ENCODE peak calls at places on chromosomes 1 and 21, in seven cellular contexts. A, Q, X, C, O, M and V are unnamed samples.

GRCh38 chr1:19815801-19816736 is 986 bp upstream of the RNF186 start:
- DNase-seq in C (no peak), Q (no peak), A (no peak), X (no peak), O (no peak), M (no peak), V (no peak)

GRCh38 chr1:74895411-74895810 is 162.5 kb downstream of the TYW3 start:
- DNase-seq in X (no peak), O (no peak), C (no peak), M (no peak), A (no peak), Q (no peak), V (no peak)

GRCh38 chr1:171222961-171223360 is 25.3 kb upstream of the FMO1 start:
- DNase-seq in C (no peak), X (no peak), O (no peak), A (peak), M (no peak), Q (no peak), V (peak)

GRCh38 chr1:213987876-213988638 is at the start of gene PROX1:
- DNase-seq in X (peak), A (peak), M (peak), Q (peak), O (peak), C (peak), V (peak)

GRCh38 chr1:46757256-46757955 is 38.5 kb upstream of the EFCAB14 start:
- DNase-seq in M (no peak), O (no peak), X (no peak), A (no peak), C (no peak), Q (no peak), V (no peak)

GRCh38 chr1:13836136-13836535 is 136.1 kb downstream of the PRDM2 start:
- DNase-seq in C (no peak), M (no peak), Q (no peak), X (no peak), A (no peak), O (no peak), V (no peak)

GRCh38 chr1:29812397-29813135 is 576.2 kb downstream of the PTPRU start:
- DNase-seq in O (no peak), A (no peak), C (no peak), M (no peak), Q (no peak), X (no peak), V (no peak)

GRCh38 chr1:72439036-72439435 is 156.7 kb upstream of the NEGR1 start:
- DNase-seq in X (no peak), A (no peak), M (no peak), O (no peak), C (no peak), Q (no peak), V (no peak)

GRCh38 chr1:30734106-30734505 is 10.7 kb upstream of the MATN1 start:
- DNase-seq in O (no peak), X (no peak), C (no peak), Q (no peak), M (no peak), A (no peak), V (no peak)

GRCh38 chr1:61207416-61207815 is 125.1 kb downstream of the NFIA start:
- DNase-seq in Q (no peak), A (no peak), O (no peak), C (no peak), X (no peak), M (no peak), V (no peak)

GRCh38 chr1:229665912-229666558 is 40.0 kb downstream of the URB2 start:
- DNase-seq in O (no peak), A (no peak), Q (no peak), M (no peak), C (no peak), X (no peak), V (no peak)

GRCh38 chr1:12549460-12550349 is 68.3 kb downstream of the DHRS3 start:
- DNase-seq in A (peak), C (peak), M (peak), Q (no peak), O (peak), X (no peak), V (peak)

GRCh38 chr1:101004061-101004460 is 21.5 kb downstream of the DPH5 start:
- DNase-seq in A (no peak), M (no peak), O (no peak), X (no peak), C (no peak), Q (no peak), V (no peak)

GRCh38 chr1:150456161-150456647 is 31.0 kb upstream of the TARS2 start:
- DNase-seq in Q (no peak), X (no peak), C (no peak), A (no peak), O (no peak), M (no peak), V (no peak)

GRCh38 chr1:77605246-77606026 is 77.0 kb downstream of the ZZZ3 start:
- DNase-seq in Q (peak), X (no peak), M (no peak), C (peak), O (peak), A (peak), V (peak)

GRCh38 chr1:194466706-194467105 is 1280.3 kb upstream of the B3GALT2 start:
- DNase-seq in X (no peak), C (no peak), A (no peak), O (no peak), M (no peak), Q (no peak), V (no peak)

GRCh38 chr1:55519937-55520683 is 304.9 kb upstream of the USP24 start:
- DNase-seq in Q (no peak), X (no peak), C (no peak), M (no peak), A (no peak), O (no peak), V (no peak)

GRCh38 chr1:177274687-177275211 is 104.0 kb downstream of the BRINP2 start:
- DNase-seq in X (no peak), M (no peak), A (peak), Q (no peak), O (peak), C (no peak), V (peak)

GRCh38 chr1:206941766-206942418 is 4.4 kb downstream of the PIGR start:
- DNase-seq in O (no peak), M (no peak), X (no peak), A (no peak), C (no peak), Q (no peak), V (no peak)

GRCh38 chr1:109394591-109395281 is 3.0 kb downstream of the SORT1 start:
- DNase-seq in A (no peak), X (no peak), Q (no peak), C (no peak), M (no peak), O (no peak), V (no peak)

GRCh38 chr1:91500756-91501526 is at the start of gene CDC7:
- DNase-seq in C (peak), M (peak), A (peak), X (peak), O (peak), Q (peak), V (peak)

GRCh38 chr1:89780721-89781120 is 40.1 kb upstream of the LRRC8D start:
- DNase-seq in Q (no peak), C (no peak), O (no peak), M (no peak), X (no peak), A (no peak), V (no peak)

GRCh38 chr1:209858561-209859103 is 30.9 kb downstream of the UTP25 start:
- DNase-seq in X (no peak), Q (no peak), O (no peak), C (no peak), A (no peak), M (no peak), V (no peak)

GRCh38 chr1:40532844-40533424 is 1.5 kb downstream of the ZNF684 start:
- DNase-seq in M (no peak), C (no peak), Q (no peak), A (no peak), O (no peak), X (peak), V (no peak)

GRCh38 chr1:111214884-111215283 is 12.6 kb upstream of the CHI3L2 start:
- DNase-seq in X (peak), C (no peak), O (no peak), M (no peak), Q (no peak), A (no peak), V (no peak)

GRCh38 chr1:105730701-105731100 is 1325.8 kb upstream of the PRMT6 start:
- DNase-seq in X (no peak), A (no peak), Q (no peak), O (no peak), M (no peak), C (no peak), V (no peak)

GRCh38 chr1:1307261-1307907 is 346 bp downstream of the ACAP3 start:
- DNase-seq in X (no peak), Q (no peak), A (peak), M (no peak), O (peak), C (peak), V (peak)

GRCh38 chr1:31750858-31751638 is 13.1 kb downstream of the ADGRB2 start:
- DNase-seq in C (no peak), O (no peak), Q (no peak), A (no peak), X (peak), M (no peak), V (no peak)

GRCh38 chr1:169928438-169929209 is 34.9 kb upstream of the SCYL3 start:
- DNase-seq in C (no peak), O (no peak), A (no peak), Q (no peak), M (no peak), X (no peak), V (no peak)

GRCh38 chr1:59570524-59570923 is 244.2 kb upstream of the HOOK1 start:
- DNase-seq in X (peak), C (peak), Q (no peak), A (no peak), M (peak), O (no peak), V (no peak)

GRCh38 chr1:201656670-201657032 is 117.7 kb downstream of the NAV1 start:
- DNase-seq in O (peak), Q (no peak), C (peak), X (no peak), M (no peak), A (peak), V (peak)

GRCh38 chr1:227748496-227749182 is 13.4 kb downstream of the SNAP47 start:
- DNase-seq in X (no peak), C (no peak), M (no peak), A (no peak), O (peak), Q (no peak), V (peak)

GRCh38 chr1:84913025-84913892 is 20.3 kb upstream of the LPAR3 start:
- DNase-seq in O (no peak), C (no peak), X (no peak), A (no peak), M (no peak), Q (no peak), V (no peak)

GRCh38 chr1:154220970-154221814 is 437 bp downstream of the UBAP2L start:
- DNase-seq in C (peak), X (peak), Q (peak), M (no peak), O (peak), A (peak), V (peak)

GRCh38 chr1:159845751-159846531 is 16.5 kb downstream of the VSIG8 start:
- DNase-seq in O (no peak), C (no peak), X (no peak), M (no peak), Q (no peak), A (no peak), V (no peak)

GRCh38 chr21:45303751-45304150 is 16.1 kb upstream of the POFUT2 start:
- DNase-seq in M (no peak), C (no peak), O (peak), X (no peak), Q (no peak), A (no peak), V (peak)

GRCh38 chr1:56911098-56911497 is 54.7 kb downstream of the C8B start:
- DNase-seq in C (no peak), A (no peak), O (no peak), M (no peak), Q (no peak), X (no peak), V (no peak)

GRCh38 chr1:223226271-223226670 is 83.2 kb upstream of the TLR5 start:
- DNase-seq in Q (no peak), O (no peak), A (no peak), X (no peak), C (no peak), M (no peak), V (no peak)

GRCh38 chr1:187903223-187903622 is 1074.5 kb downstream of the PLA2G4A start:
- DNase-seq in Q (no peak), O (no peak), C (no peak), A (no peak), X (no peak), M (no peak), V (no peak)